ENCODE peak calls at places on chromosomes 2 and 18, in six cellular contexts. One of them, this sample, is unnamed.

GRCh38 chr2:33583194-33583938 is 15.7 kb downstream of the FAM98A start:
- DNase-seq in mesenchymal stem cell: peak
- DNase-seq in IMR-90: peak
- DNase-seq in PC-9: no peak
- DNase-seq in A549: peak
- DNase-seq in neural progenitor cell: peak
- DNase-seq in this sample: peak

GRCh38 chr18:57621252-57621607 is 406 bp downstream of the NARS1 start:
- DNase-seq in PC-9: no peak
- DNase-seq in A549: no peak
- DNase-seq in neural progenitor cell: no peak
- DNase-seq in mesenchymal stem cell: no peak
- DNase-seq in IMR-90: no peak
- DNase-seq in this sample: peak

GRCh38 chr2:171136024-171136423 is 24.7 kb downstream of the TLK1 start:
- DNase-seq in PC-9: no peak
- DNase-seq in A549: no peak
- DNase-seq in mesenchymal stem cell: no peak
- DNase-seq in neural progenitor cell: no peak
- DNase-seq in IMR-90: no peak
- DNase-seq in this sample: no peak

GRCh38 chr2:203340791-203341487 is 12.7 kb downstream of the ABI2 start:
- DNase-seq in PC-9: peak
- DNase-seq in mesenchymal stem cell: peak
- DNase-seq in IMR-90: peak
- DNase-seq in neural progenitor cell: peak
- DNase-seq in A549: peak
- DNase-seq in this sample: peak

GRCh38 chr2:3637692-3638455 is 20.1 kb upstream of the ALLC start:
- DNase-seq in A549: no peak
- DNase-seq in mesenchymal stem cell: no peak
- DNase-seq in PC-9: no peak
- DNase-seq in IMR-90: no peak
- DNase-seq in neural progenitor cell: no peak
- DNase-seq in this sample: no peak

GRCh38 chr2:40820319-40820718 is 368.4 kb upstream of the SLC8A1 start:
- DNase-seq in A549: no peak
- DNase-seq in PC-9: no peak
- DNase-seq in IMR-90: peak
- DNase-seq in mesenchymal stem cell: no peak
- DNase-seq in neural progenitor cell: no peak
- DNase-seq in this sample: peak

GRCh38 chr2:237235383-237236095 is 149.8 kb downstream of the COPS8 start:
- DNase-seq in neural progenitor cell: no peak
- DNase-seq in PC-9: peak
- DNase-seq in IMR-90: peak
- DNase-seq in mesenchymal stem cell: peak
- DNase-seq in A549: no peak
- DNase-seq in this sample: peak

GRCh38 chr2:99775585-99775984 is 285.8 kb upstream of the REV1 start:
- DNase-seq in mesenchymal stem cell: peak
- DNase-seq in A549: no peak
- DNase-seq in IMR-90: peak
- DNase-seq in PC-9: no peak
- DNase-seq in neural progenitor cell: no peak
- DNase-seq in this sample: peak

GRCh38 chr2:29056452-29056851 is 17.9 kb downstream of the PCARE start:
- DNase-seq in mesenchymal stem cell: no peak
- DNase-seq in neural progenitor cell: no peak
- DNase-seq in A549: no peak
- DNase-seq in IMR-90: no peak
- DNase-seq in PC-9: no peak
- DNase-seq in this sample: no peak

GRCh38 chr2:119672161-119672862 is 6.7 kb upstream of the TMEM177 start:
- DNase-seq in mesenchymal stem cell: no peak
- DNase-seq in IMR-90: no peak
- DNase-seq in neural progenitor cell: no peak
- DNase-seq in A549: no peak
- DNase-seq in PC-9: no peak
- DNase-seq in this sample: no peak

GRCh38 chr18:53152478-53152877 is 812.5 kb downstream of the DCC start:
- DNase-seq in A549: no peak
- DNase-seq in PC-9: no peak
- DNase-seq in neural progenitor cell: peak
- DNase-seq in mesenchymal stem cell: no peak
- DNase-seq in IMR-90: no peak
- DNase-seq in this sample: no peak

GRCh38 chr2:203328735-203329549 is 748 bp downstream of the ABI2 start:
- DNase-seq in PC-9: peak
- DNase-seq in mesenchymal stem cell: peak
- DNase-seq in IMR-90: peak
- DNase-seq in A549: peak
- DNase-seq in neural progenitor cell: peak
- DNase-seq in this sample: peak

GRCh38 chr2:120391905-120392665 is 46.1 kb downstream of the INHBB start:
- DNase-seq in neural progenitor cell: no peak
- DNase-seq in A549: no peak
- DNase-seq in IMR-90: no peak
- DNase-seq in mesenchymal stem cell: no peak
- DNase-seq in PC-9: no peak
- DNase-seq in this sample: no peak

GRCh38 chr2:230774348-230774951 is 61.8 kb downstream of the CAB39 start:
- DNase-seq in IMR-90: peak
- DNase-seq in neural progenitor cell: no peak
- DNase-seq in mesenchymal stem cell: peak
- DNase-seq in A549: peak
- DNase-seq in PC-9: no peak
- DNase-seq in this sample: peak

GRCh38 chr2:232484628-232485332 is 2.9 kb downstream of the ECEL1 start:
- DNase-seq in IMR-90: no peak
- DNase-seq in A549: no peak
- DNase-seq in neural progenitor cell: no peak
- DNase-seq in mesenchymal stem cell: no peak
- DNase-seq in PC-9: no peak
- DNase-seq in this sample: no peak

GRCh38 chr18:41745166-41746049 is 209.6 kb upstream of the PIK3C3 start:
- DNase-seq in IMR-90: peak
- DNase-seq in neural progenitor cell: peak
- DNase-seq in PC-9: peak
- DNase-seq in A549: peak
- DNase-seq in mesenchymal stem cell: peak
- DNase-seq in this sample: peak

GRCh38 chr2:105546623-105546964 is 147.7 kb upstream of the FHL2 start:
- DNase-seq in PC-9: no peak
- DNase-seq in neural progenitor cell: no peak
- DNase-seq in IMR-90: no peak
- DNase-seq in A549: no peak
- DNase-seq in mesenchymal stem cell: no peak
- DNase-seq in this sample: no peak

GRCh38 chr2:81767173-81767720 is 1462.7 kb upstream of the LRRTM1 start:
- DNase-seq in PC-9: no peak
- DNase-seq in A549: no peak
- DNase-seq in neural progenitor cell: no peak
- DNase-seq in IMR-90: peak
- DNase-seq in mesenchymal stem cell: no peak
- DNase-seq in this sample: peak

GRCh38 chr18:10274327-10274726 is 180.1 kb upstream of the APCDD1 start:
- DNase-seq in A549: no peak
- DNase-seq in neural progenitor cell: no peak
- DNase-seq in IMR-90: peak
- DNase-seq in mesenchymal stem cell: no peak
- DNase-seq in PC-9: no peak
- DNase-seq in this sample: peak

GRCh38 chr2:13046557-13047165 is 329.9 kb downstream of the TRIB2 start:
- DNase-seq in IMR-90: peak
- DNase-seq in A549: peak
- DNase-seq in mesenchymal stem cell: peak
- DNase-seq in PC-9: no peak
- DNase-seq in neural progenitor cell: no peak
- DNase-seq in this sample: peak

GRCh38 chr2:105753380-105753779 is 8.7 kb downstream of the NCK2 start:
- DNase-seq in PC-9: no peak
- DNase-seq in neural progenitor cell: no peak
- DNase-seq in IMR-90: no peak
- DNase-seq in mesenchymal stem cell: no peak
- DNase-seq in A549: no peak
- DNase-seq in this sample: no peak

GRCh38 chr2:23244656-23245055 is 140.3 kb upstream of the KLHL29 start:
- DNase-seq in PC-9: no peak
- DNase-seq in neural progenitor cell: no peak
- DNase-seq in IMR-90: no peak
- DNase-seq in mesenchymal stem cell: no peak
- DNase-seq in A549: no peak
- DNase-seq in this sample: no peak

GRCh38 chr2:149101818-149102217 is 63.3 kb downstream of the LYPD6B start:
- DNase-seq in neural progenitor cell: no peak
- DNase-seq in mesenchymal stem cell: no peak
- DNase-seq in A549: no peak
- DNase-seq in PC-9: no peak
- DNase-seq in IMR-90: no peak
- DNase-seq in this sample: no peak

GRCh38 chr2:55014962-55015939 is 35.0 kb downstream of the RTN4 start:
- DNase-seq in mesenchymal stem cell: peak
- DNase-seq in A549: peak
- DNase-seq in neural progenitor cell: peak
- DNase-seq in IMR-90: peak
- DNase-seq in PC-9: peak
- DNase-seq in this sample: peak

GRCh38 chr2:190343500-190344274 is at the start of gene INPP1:
- DNase-seq in mesenchymal stem cell: peak
- DNase-seq in neural progenitor cell: peak
- DNase-seq in A549: peak
- DNase-seq in PC-9: peak
- DNase-seq in IMR-90: peak
- DNase-seq in this sample: peak

GRCh38 chr2:233404227-233404626 is 49.9 kb downstream of the DGKD start:
- DNase-seq in PC-9: peak
- DNase-seq in A549: peak
- DNase-seq in IMR-90: peak
- DNase-seq in mesenchymal stem cell: peak
- DNase-seq in neural progenitor cell: peak
- DNase-seq in this sample: peak

GRCh38 chr18:74631242-74632087 is 33.8 kb downstream of the ZNF407 start:
- DNase-seq in A549: no peak
- DNase-seq in PC-9: no peak
- DNase-seq in IMR-90: peak
- DNase-seq in mesenchymal stem cell: peak
- DNase-seq in neural progenitor cell: no peak
- DNase-seq in this sample: peak

GRCh38 chr2:29261003-29261402 is 145.8 kb downstream of the CLIP4 start:
- DNase-seq in A549: no peak
- DNase-seq in neural progenitor cell: no peak
- DNase-seq in IMR-90: no peak
- DNase-seq in PC-9: no peak
- DNase-seq in mesenchymal stem cell: no peak
- DNase-seq in this sample: no peak

GRCh38 chr2:13015941-13016340 is 299.2 kb downstream of the TRIB2 start:
- DNase-seq in mesenchymal stem cell: no peak
- DNase-seq in A549: no peak
- DNase-seq in IMR-90: no peak
- DNase-seq in PC-9: no peak
- DNase-seq in neural progenitor cell: peak
- DNase-seq in this sample: no peak

GRCh38 chr2:121778736-121779487 is 23.5 kb downstream of the TSN start:
- DNase-seq in IMR-90: no peak
- DNase-seq in neural progenitor cell: no peak
- DNase-seq in mesenchymal stem cell: no peak
- DNase-seq in A549: no peak
- DNase-seq in PC-9: no peak
- DNase-seq in this sample: no peak

GRCh38 chr2:188997276-188997675 is 23.1 kb downstream of the COL3A1 start:
- DNase-seq in IMR-90: no peak
- DNase-seq in A549: no peak
- DNase-seq in mesenchymal stem cell: no peak
- DNase-seq in neural progenitor cell: no peak
- DNase-seq in PC-9: no peak
- DNase-seq in this sample: peak

GRCh38 chr2:191680639-191681038 is 2.7 kb downstream of the NABP1 start:
- DNase-seq in PC-9: no peak
- DNase-seq in neural progenitor cell: no peak
- DNase-seq in mesenchymal stem cell: no peak
- DNase-seq in A549: no peak
- DNase-seq in IMR-90: no peak
- DNase-seq in this sample: no peak
- H3K4me3 ChIP-seq in PC-9: peak
- H3K4me3 ChIP-seq in neural progenitor cell: no peak
- H3K4me3 ChIP-seq in mesenchymal stem cell: no peak
- H3K4me3 ChIP-seq in A549: peak
- H3K4me3 ChIP-seq in IMR-90: peak
- H3K4me3 ChIP-seq in this sample: peak

GRCh38 chr2:109516445-109517117 is 97.2 kb downstream of the SEPTIN10 start:
- DNase-seq in mesenchymal stem cell: peak
- DNase-seq in IMR-90: peak
- DNase-seq in A549: peak
- DNase-seq in neural progenitor cell: peak
- DNase-seq in PC-9: peak
- DNase-seq in this sample: peak
- H3K27ac ChIP-seq in mesenchymal stem cell: no peak
- H3K27ac ChIP-seq in IMR-90: no peak
- H3K27ac ChIP-seq in A549: no peak
- H3K27ac ChIP-seq in neural progenitor cell: no peak
- H3K27ac ChIP-seq in PC-9: no peak
- H3K27ac ChIP-seq in this sample: no peak

GRCh38 chr2:65231121-65231520 is 3.5 kb downstream of the ACTR2 start:
- DNase-seq in A549: no peak
- DNase-seq in IMR-90: peak
- DNase-seq in mesenchymal stem cell: peak
- DNase-seq in neural progenitor cell: no peak
- DNase-seq in PC-9: no peak
- DNase-seq in this sample: peak
- H3K4me2 ChIP-seq in A549: peak
- H3K4me2 ChIP-seq in IMR-90: peak
- H3K4me2 ChIP-seq in mesenchymal stem cell: no peak
- H3K4me2 ChIP-seq in neural progenitor cell: no peak
- H3K4me2 ChIP-seq in PC-9: no peak
- H3K4me2 ChIP-seq in this sample: peak

GRCh38 chr2:240397924-240398611 is 37.4 kb upstream of the GPC1 start:
- DNase-seq in IMR-90: peak
- DNase-seq in PC-9: no peak
- DNase-seq in A549: no peak
- DNase-seq in mesenchymal stem cell: peak
- DNase-seq in neural progenitor cell: no peak
- DNase-seq in this sample: no peak
- H3K4me3 ChIP-seq in IMR-90: no peak
- H3K4me3 ChIP-seq in PC-9: no peak
- H3K4me3 ChIP-seq in A549: no peak
- H3K4me3 ChIP-seq in mesenchymal stem cell: no peak
- H3K4me3 ChIP-seq in neural progenitor cell: no peak
- H3K4me3 ChIP-seq in this sample: no peak